ENCODE peak calls at places on chromosomes 2 and 18, in five cellular contexts. U is K562, K is endothelial cell of umbilical vein, T is spleen, Z is uterus. H is an unnamed sample.

GRCh38 chr18:66193938-66194337 is 410.0 kb downstream of the CDH19 start:
- DNase-seq in K (no peak), T (no peak), Z (no peak), U (no peak), H (no peak)

GRCh38 chr2:111617804-111618576 is 266.0 kb downstream of the ANAPC1 start:
- DNase-seq in T (no peak), U (no peak), Z (peak; percentile 23), K (no peak), H (peak; percentile 61)

GRCh38 chr2:174873457-174873856 is 109.2 kb upstream of the CHRNA1 start:
- DNase-seq in U (no peak), K (no peak), T (no peak), Z (no peak), H (no peak)

GRCh38 chr18:78974115-78974740 is 5.4 kb upstream of the SALL3 start:
- DNase-seq in T (no peak), U (no peak), K (no peak), Z (no peak), H (peak; percentile 83)

GRCh38 chr2:232482301-232483238 is 5.1 kb downstream of the ECEL1 start:
- DNase-seq in T (peak; percentile 71), U (no peak), K (no peak), Z (no peak), H (peak; percentile 67)

GRCh38 chr2:101617188-101617587 is 80.3 kb upstream of the MAP4K4 start:
- DNase-seq in U (no peak), K (no peak), T (no peak), Z (no peak), H (no peak)

GRCh38 chr2:121147766-121148165 is 137.2 kb downstream of the TFCP2L1 start:
- DNase-seq in T (no peak), U (no peak), Z (no peak), K (no peak), H (no peak)

GRCh38 chr2:203730076-203730729 is 23.8 kb downstream of the CD28 start:
- DNase-seq in T (no peak), K (no peak), U (no peak), Z (no peak), H (no peak)

GRCh38 chr2:231926180-231926741 is at the start of gene NPPC:
- DNase-seq in U (peak; percentile 59), K (peak; percentile 55), T (peak; percentile 76), Z (peak; percentile 70), H (no peak)

GRCh38 chr2:113962692-113963480 is 73.0 kb downstream of the ACTR3 start:
- DNase-seq in U (no peak), K (no peak), T (no peak), Z (no peak), H (no peak)

GRCh38 chr2:160469164-160469563 is 24.4 kb downstream of the RBMS1 start:
- DNase-seq in U (no peak), T (no peak), Z (peak; percentile 33), K (no peak), H (no peak)

GRCh38 chr2:102439065-102439695 is 16.2 kb downstream of the IL18RAP start:
- DNase-seq in K (no peak), U (peak; percentile 36), T (no peak), Z (no peak), H (no peak)

DNA sequence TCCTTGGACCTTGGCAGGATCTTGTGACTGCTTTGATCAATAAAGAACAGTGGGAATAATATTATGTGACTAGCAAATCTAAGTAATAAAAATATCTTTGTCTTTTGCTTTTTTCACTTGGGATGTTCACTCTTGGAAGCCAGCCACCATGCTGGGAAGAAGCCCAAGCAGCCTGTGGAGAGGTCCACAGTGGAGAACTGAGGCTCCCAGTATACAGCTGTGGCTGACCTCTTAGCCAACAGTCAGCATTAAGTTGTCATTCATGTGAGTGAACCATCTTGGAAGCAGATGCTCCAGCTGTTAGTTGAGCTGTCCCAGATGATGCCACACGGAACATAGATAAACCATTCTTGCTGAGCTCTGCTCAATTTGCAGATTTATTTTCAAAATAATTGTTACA is 160.0 kb downstream of the OSR1 start:
- DNase-seq in Z (no peak), U (no peak), T (no peak), K (no peak), H (no peak)
- TF ChIP-seq CTCF in Z (no peak), U (no peak), T (no peak), K (no peak), H (no peak)

DNA sequence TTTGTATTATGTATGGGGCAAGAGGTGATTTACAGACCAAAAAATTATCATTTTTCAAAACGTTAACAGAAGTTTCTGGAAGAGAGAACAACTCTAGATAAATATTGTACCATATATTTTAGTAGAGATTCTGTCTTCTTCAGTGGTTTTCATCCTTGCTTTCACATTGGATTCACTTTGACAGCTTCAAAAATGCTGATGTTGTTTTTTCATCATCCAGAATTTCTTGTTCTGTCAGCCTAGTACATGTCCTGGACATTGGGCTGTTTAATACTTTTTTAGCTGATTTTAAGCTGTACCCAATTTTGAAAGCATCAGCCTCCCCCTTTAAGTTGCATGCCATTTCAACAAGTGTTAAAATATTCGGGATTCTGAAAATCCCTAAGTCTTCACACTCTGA is 711.3 kb upstream of the LRATD1 start:
- DNase-seq in U (no peak), K (no peak), Z (no peak), T (no peak), H (no peak)
- H3K9me3 ChIP-seq in U (no peaks in the 10 kb centered on the region), K (peaks cover 6% of the 10 kb centered on the region), Z (no peaks in the 10 kb centered on the region), T (no peaks in the 10 kb centered on the region), H (no peaks in the 10 kb centered on the region)

DNA sequence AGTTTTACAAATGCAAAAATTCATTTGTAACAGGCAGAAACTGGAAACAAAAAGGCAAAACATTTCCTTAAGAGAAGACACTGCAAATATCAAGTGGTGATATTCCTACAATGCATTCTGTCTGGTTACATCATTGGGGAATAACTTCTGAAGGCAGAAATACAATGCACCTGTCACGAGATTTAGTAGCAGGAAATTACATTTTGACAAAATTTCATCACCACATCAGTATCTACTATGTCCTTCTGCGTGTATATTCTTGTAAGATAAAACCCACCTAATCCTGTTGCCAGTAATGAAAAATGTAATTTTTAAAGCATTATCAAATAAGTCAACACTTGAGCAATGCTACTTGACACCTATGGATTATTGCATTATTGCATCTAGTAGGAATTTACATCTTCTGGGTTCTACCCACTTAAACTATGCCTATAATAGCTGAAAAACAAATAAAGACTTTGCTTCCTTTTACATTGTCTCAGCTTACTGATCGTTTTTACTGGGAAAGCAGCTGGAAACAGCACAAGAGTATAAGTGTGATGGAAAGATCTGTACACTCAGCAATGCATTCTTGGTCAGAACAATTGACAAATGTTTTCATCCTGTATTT is 59.5 kb downstream of the IRS1 start:
- DNase-seq in T (no peak), U (no peak), Z (no peak), K (no peak), H (no peak)
- TF ChIP-seq POLR2A in T (no peak), U (no peak), Z (no peak), K (no peak), H (no peak)

GRCh38 chr18:23238152-23238531 is 102.9 kb downstream of the CABLES1 start:
- DNase-seq in Z (peak; percentile 43), T (no peak), U (no peak), K (peak; percentile 71), H (no peak)

GRCh38 chr18:23238651-23239349 is 103.5 kb downstream of the CABLES1 start:
- DNase-seq in T (no peak), K (peak; percentile 62), U (no peak), Z (no peak), H (no peak)

GRCh38 chr18:23236876-23237468 is 101.7 kb downstream of the CABLES1 start:
- DNase-seq in T (peak; percentile 70), K (no peak), U (no peak), Z (no peak), H (peak; percentile 50)

GRCh38 chr18:23239350-23239692 is 104.0 kb downstream of the CABLES1 start:
- DNase-seq in K (no peak), Z (no peak), T (no peak), U (no peak), H (no peak)

DNA sequence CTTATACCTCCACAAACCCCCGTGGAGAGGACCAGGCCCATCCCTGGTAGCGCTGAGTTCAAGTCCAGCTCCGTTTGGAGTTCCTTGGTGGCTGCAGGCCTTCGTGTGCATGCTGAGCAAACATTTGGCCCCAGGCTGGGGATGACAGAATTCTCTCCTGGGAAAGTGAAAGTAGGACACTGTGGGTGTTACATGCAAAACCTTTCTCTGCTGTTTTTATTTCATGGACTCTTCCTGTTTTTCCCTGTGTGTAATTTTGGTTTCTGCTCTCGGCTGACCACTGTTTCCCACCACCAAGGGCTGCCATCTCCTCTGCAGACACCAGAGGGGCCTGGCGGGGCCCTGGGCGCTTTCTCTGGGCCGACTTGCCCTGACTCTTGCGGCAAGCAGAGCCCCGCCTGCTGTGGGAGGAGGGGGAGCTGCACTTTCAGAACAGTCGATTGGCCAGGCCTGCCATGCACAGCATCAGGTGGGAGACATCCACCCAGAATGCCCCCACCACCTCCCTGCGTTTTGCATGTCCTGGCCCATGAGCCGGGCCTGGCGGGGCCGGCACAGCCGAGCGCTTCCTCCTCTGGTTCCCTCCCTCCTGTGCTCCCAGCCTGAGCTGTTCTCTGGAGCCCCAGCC is 102.4 kb downstream of the CABLES1 start:
- DNase-seq in T (peak; percentile 86), K (peak; percentile 84), U (no peak), Z (peak; percentile 70), H (peak; percentile 85)
- TF ChIP-seq CTCF in T (peak; percentile 6), K (peak; percentile 51), U (peak; percentile 19), Z (peak; percentile 43), H (peak; percentile 12)

GRCh38 chr2:63283273-63283672 is 232.6 kb downstream of the OTX1 start:
- DNase-seq in T (no peak), U (no peak), K (no peak), Z (no peak), H (no peak)
- H3K9me3 ChIP-seq in T (peaks cover 36% of the 10 kb centered on the region), U (no peaks in the 10 kb centered on the region), K (no peaks in the 10 kb centered on the region), Z (peaks cover 17% of the 10 kb centered on the region), H (peaks cover 44% of the 10 kb centered on the region)

DNA sequence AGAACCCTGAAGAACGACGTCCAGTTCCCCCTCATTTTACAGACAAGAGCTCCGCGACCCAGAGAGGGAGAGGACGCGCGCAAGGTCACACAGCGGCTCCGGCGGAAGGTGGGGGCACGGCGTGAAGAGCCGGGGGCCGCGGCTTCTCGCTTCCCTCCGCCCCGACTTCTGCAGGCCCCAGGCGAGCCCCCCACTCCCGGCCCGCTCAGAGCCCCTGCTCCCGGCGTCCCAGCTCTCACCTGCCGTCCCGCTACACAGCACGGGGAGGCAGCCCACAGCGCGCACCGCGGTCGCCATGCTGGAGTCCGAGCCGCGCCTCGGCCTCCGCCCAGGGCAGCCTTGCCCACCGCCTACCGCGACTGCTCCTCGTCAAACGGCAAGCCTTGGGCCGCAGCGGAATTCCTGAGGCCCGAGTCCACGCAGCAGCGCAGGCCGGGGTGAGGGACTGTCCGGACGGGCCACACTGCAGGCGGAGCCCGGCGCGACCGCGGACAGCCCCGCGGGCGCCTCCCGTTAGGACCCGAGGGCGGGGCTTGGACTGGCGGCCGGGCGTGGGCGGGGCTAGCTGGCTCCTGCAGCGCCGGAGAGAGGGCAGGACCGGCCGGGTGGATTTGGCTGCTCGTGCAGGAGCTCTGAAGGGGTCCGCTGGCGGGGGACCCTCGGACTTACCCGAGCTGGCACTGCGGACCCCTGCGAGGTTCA is at the start of gene MRPS5:
- DNase-seq in U (peak; percentile 89), T (peak; percentile 98), K (peak; percentile 74), Z (peak; percentile 89), H (peak; percentile 98)
- TF ChIP-seq POLR2A in U (peak; percentile 85), T (peak; percentile 40), K (peak; percentile 52), Z (peak; percentile 65), H (peak; percentile 21)